ENCODE peak calls at places on chromosomes 2 and 18, in ten cellular contexts. O is NCI-H1105 treated with DMSO at 0.1 percent for 48 hours; B is mesenteric fat pad; H is activated T-cell treated with anti-CD3 and anti-CD28 coated beads, Interleukin-2, amount 50 U/mL, for 24 hours; J is NT2/D1; W is activated CD4-positive, alpha-beta T cell treated with anti-CD3 and anti-CD28 coated beads, Interleukin-2, amount 10 ng/mL, durations not matched to agents 7 days and 5 days; M is AG09309; U is fibroblast of gingiva; I is caudate nucleus; G is iris pigment epithelial cell. S is an unnamed sample.

GRCh38 chr2:241540766-241541561 is 17.6 kb upstream of the BOK start:
- DNase-seq in O (no peak), B (no peak), H (peak; percentile 79), J (peak; percentile 47), W (peak; percentile 73), M (no peak), U (peak; percentile 32), I (no peak), G (peak; percentile 64), S (no peak)

GRCh38 chr2:179252439-179252838 is 12.2 kb downstream of the SESTD1 start:
- DNase-seq in O (no peak), B (no peak), H (no peak), J (no peak), W (no peak), M (no peak), U (no peak), I (no peak), G (no peak), S (no peak)

GRCh38 chr2:22912398-22912797 is 472.6 kb upstream of the KLHL29 start:
- DNase-seq in O (no peak), B (no peak), H (no peak), J (no peak), W (no peak), M (no peak), U (no peak), I (no peak), G (no peak), S (no peak)

GRCh38 chr2:70537840-70538239 is 15.8 kb downstream of the TGFA start:
- DNase-seq in O (no peak), B (no peak), H (no peak), J (no peak), W (no peak), M (no peak), U (no peak), I (no peak), G (no peak), S (no peak)

GRCh38 chr2:212709287-212709686 is 170.7 kb upstream of the ERBB4 start:
- DNase-seq in O (no peak), B (no peak), H (no peak), J (no peak), W (no peak), M (no peak), U (peak; percentile 10), I (no peak), G (peak; percentile 72), S (no peak)

GRCh38 chr2:165453672-165454071 is 15.8 kb upstream of the CSRNP3 start:
- DNase-seq in O (no peak), B (no peak), H (no peak), J (no peak), W (no peak), M (no peak), U (no peak), I (no peak), G (no peak), S (no peak)

GRCh38 chr2:16481342-16481741 is 184.3 kb downstream of the CYRIA start:
- DNase-seq in O (no peak), B (no peak), H (no peak), J (no peak), W (no peak), M (no peak), U (no peak), I (no peak), G (no peak), S (no peak)

GRCh38 chr18:46706968-46707367 is 49.9 kb downstream of the ST8SIA5 start:
- DNase-seq in O (no peak), B (no peak), H (no peak), J (no peak), W (no peak), M (no peak), U (no peak), I (no peak), G (no peak), S (no peak)

S was measured in NCI-H510A.